ENCODE peak calls at places on chromosomes 11 and 22, in nine cellular contexts. P is fibroblast of pulmonary artery; Y is kidney epithelial cell; C is thoracic aorta; D is NCI-H2171 treated with DMSO at 0.1 percent for 48 hours; L is naive thymus-derived CD4-positive, alpha-beta T cell; F is stromal cell of bone marrow; S is RCC 7860; N is skeletal muscle cell. G is an unnamed sample.

GRCh38 chr11:114080219-114080618 is 20.7 kb downstream of the ZBTB16 start:
- DNase-seq in P (peak), N (peak), L (no peak), D (no peak), Y (no peak), F (no peak), S (no peak), C (no peak), G (no peak)

GRCh38 chr11:46383974-46384701 is 2.7 kb downstream of the MDK start:
- DNase-seq in Y (no peak), P (no peak), C (no peak), S (no peak), N (no peak), F (no peak), L (no peak), D (no peak), G (no peak)

GRCh38 chr22:47337161-47337621 is 574.7 kb downstream of the TBC1D22A start:
- DNase-seq in N (peak), Y (peak), D (no peak), C (no peak), S (peak), L (no peak), F (peak), P (peak), G (peak)

GRCh38 chr11:127454856-127455255 is 454.3 kb upstream of the KIRREL3 start:
- DNase-seq in D (peak), C (no peak), N (no peak), L (no peak), P (no peak), S (no peak), Y (peak), F (no peak), G (no peak)

GRCh38 chr11:16242806-16243205 is 113.5 kb downstream of the SOX6 start:
- DNase-seq in L (no peak), Y (no peak), C (no peak), N (no peak), D (no peak), S (no peak), P (no peak), F (no peak), G (no peak)

GRCh38 chr11:11580831-11581492 is 40.8 kb downstream of the GALNT18 start:
- DNase-seq in L (no peak), S (no peak), P (no peak), Y (no peak), D (peak), C (no peak), F (no peak), N (no peak), G (no peak)

GRCh38 chr11:130599073-130599654 is 150.7 kb downstream of the ADAMTS15 start:
- DNase-seq in C (no peak), L (no peak), D (no peak), N (no peak), Y (no peak), S (no peak), P (peak), F (no peak), G (no peak)

GRCh38 chr11:113952070-113952469 is 22.8 kb upstream of the HTR3A start:
- DNase-seq in F (no peak), D (no peak), N (no peak), S (no peak), P (no peak), C (no peak), Y (no peak), L (no peak), G (no peak)

GRCh38 chr11:62048101-62048500 is 75.7 kb upstream of the INCENP start:
- DNase-seq in C (no peak), L (no peak), N (peak), D (no peak), F (peak), P (no peak), Y (no peak), S (no peak), G (no peak)

GRCh38 chr11:23278121-23278520 is 417.8 kb upstream of the CCDC179 start:
- DNase-seq in C (no peak), S (no peak), L (no peak), Y (no peak), N (no peak), D (no peak), F (no peak), P (peak), G (peak)

GRCh38 chr11:114202011-114202609 is 94.1 kb upstream of the NNMT start:
- DNase-seq in Y (no peak), F (no peak), L (no peak), N (no peak), S (no peak), D (no peak), C (no peak), P (no peak), G (no peak)

GRCh38 chr22:35961480-35961902 is 67.1 kb downstream of the RBFOX2 start:
- DNase-seq in F (peak), P (peak), D (peak), C (peak), N (peak), S (peak), Y (peak), L (no peak), G (peak)

GRCh38 chr22:28783786-28784671 is 11.5 kb downstream of the CCDC117 start:
- DNase-seq in S (no peak), N (no peak), P (no peak), L (no peak), Y (no peak), C (no peak), F (no peak), D (no peak), G (no peak)

GRCh38 chr11:126564588-126564987 is 209.1 kb downstream of the ST3GAL4 start:
- DNase-seq in P (no peak), C (no peak), F (no peak), S (no peak), Y (no peak), D (no peak), N (no peak), L (no peak), G (no peak)

GRCh38 chr11:68610452-68611116 is 73.8 kb upstream of the GAL start:
- DNase-seq in P (peak), S (no peak), Y (no peak), F (no peak), D (no peak), L (no peak), N (no peak), C (no peak), G (no peak)

GRCh38 chr22:31446208-31446607 is 43.4 kb downstream of the EIF4ENIF1 start:
- DNase-seq in Y (no peak), C (no peak), D (no peak), L (no peak), F (no peak), P (no peak), S (no peak), N (no peak), G (no peak)

GRCh38 chr11:94198718-94199117 is 70.1 kb downstream of the PANX1 start:
- DNase-seq in N (no peak), P (no peak), S (no peak), L (no peak), Y (no peak), C (no peak), D (no peak), F (no peak), G (no peak)

GRCh38 chr11:25198704-25199103 is 701.9 kb downstream of the LUZP2 start:
- DNase-seq in Y (no peak), N (no peak), D (no peak), P (no peak), F (no peak), S (no peak), L (no peak), C (no peak), G (no peak)

GRCh38 chr11:10719616-10720015 is 26.1 kb upstream of the IRAG1 start:
- DNase-seq in S (no peak), P (no peak), F (no peak), D (no peak), C (no peak), Y (no peak), N (no peak), L (no peak), G (no peak)

GRCh38 chr11:1453611-1454386 is 32.8 kb downstream of the MOB2 start:
- DNase-seq in C (no peak), Y (no peak), P (no peak), L (no peak), F (no peak), D (no peak), S (no peak), N (no peak), G (no peak)

GRCh38 chr11:115008774-115009173 is 330.4 kb downstream of the NXPE2 start:
- DNase-seq in Y (no peak), P (no peak), L (no peak), N (no peak), S (no peak), D (peak), F (no peak), C (no peak), G (no peak)

GRCh38 chr11:106061936-106062591 is 15.1 kb downstream of the KBTBD3 start:
- DNase-seq in N (no peak), F (no peak), D (no peak), Y (no peak), C (no peak), P (no peak), S (no peak), L (no peak), G (no peak)

GRCh38 chr11:608751-609354 is 6.9 kb downstream of the IRF7 start:
- DNase-seq in L (no peak), C (no peak), P (no peak), D (no peak), N (no peak), Y (no peak), F (no peak), S (no peak), G (no peak)

GRCh38 chr11:56314844-56315243 is at the start of gene OR8K3:
- DNase-seq in C (no peak), P (no peak), L (no peak), S (no peak), F (no peak), D (no peak), Y (no peak), N (no peak), G (no peak)

GRCh38 chr11:64384981-64385952 is 26.3 kb downstream of the RPS6KA4 start:
- DNase-seq in Y (no peak), P (no peak), N (no peak), D (no peak), L (no peak), S (no peak), C (no peak), F (no peak), G (no peak)

GRCh38 chr11:125772834-125773505 is 5.7 kb downstream of the PATE2 start:
- DNase-seq in F (peak), S (no peak), C (no peak), Y (no peak), P (peak), D (no peak), L (no peak), N (peak), G (peak)

GRCh38 chr11:78696177-78696576 is 121.5 kb upstream of the NARS2 start:
- DNase-seq in Y (no peak), F (no peak), S (no peak), P (no peak), N (no peak), L (no peak), D (no peak), C (no peak), G (no peak)

GRCh38 chr22:30870451-30871345 is 97.9 kb downstream of the MORC2 start:
- DNase-seq in P (no peak), L (no peak), Y (no peak), D (no peak), N (no peak), C (no peak), S (no peak), F (no peak), G (no peak)

GRCh38 chr22:20025401-20026203 is 4.7 kb downstream of the TANGO2 start:
- DNase-seq in C (no peak), N (no peak), L (no peak), S (no peak), P (no peak), F (no peak), Y (no peak), D (no peak), G (no peak)

GRCh38 chr11:223921-224320 is 12.2 kb downstream of the SIRT3 start:
- DNase-seq in C (no peak), D (no peak), P (no peak), N (no peak), Y (no peak), F (no peak), S (no peak), L (no peak), G (no peak)

GRCh38 chr22:32680895-32681294 is 120.6 kb upstream of the TIMP3 start:
- DNase-seq in S (no peak), F (no peak), P (no peak), D (no peak), C (no peak), L (no peak), Y (no peak), N (no peak), G (no peak)

GRCh38 chr22:37237371-37238268 is 6.4 kb downstream of the RAC2 start:
- DNase-seq in F (no peak), D (no peak), P (no peak), N (no peak), L (no peak), Y (no peak), C (no peak), S (no peak), G (no peak)

GRCh38 chr11:12389676-12390075 is 12.3 kb downstream of the PARVA start:
- DNase-seq in D (peak), S (no peak), Y (no peak), P (no peak), L (no peak), C (no peak), N (no peak), F (no peak), G (no peak)

GRCh38 chr11:96001037-96001436 is 77.1 kb upstream of the MTMR2 start:
- DNase-seq in F (peak), S (no peak), Y (no peak), N (peak), D (no peak), L (no peak), P (peak), C (peak), G (no peak)

GRCh38 chr11:74055938-74056337 is 47.1 kb upstream of the UCP3 start:
- DNase-seq in P (peak), Y (peak), F (peak), C (no peak), L (no peak), S (peak), D (no peak), N (peak), G (peak)

GRCh38 chr11:350723-351255 is 18.5 kb upstream of the B4GALNT4 start:
- DNase-seq in L (no peak), Y (no peak), F (no peak), P (no peak), C (no peak), N (no peak), D (no peak), S (no peak), G (no peak)

G was measured in brain microvascular endothelial cell.